ENCODE peak calls at places on chromosomes 5 and 9, in six cellular contexts. Y is left ventricle myocardium inferior; G is heart right ventricle; N is CD8-positive, alpha-beta T cell; P is body of pancreas; V is mammary epithelial cell. A is an unnamed sample.

GRCh38 chr5:97694091-97694490 is 511.0 kb upstream of the RIOK2 start:
- DNase-seq in P (no peak), V (no peak), Y (no peak), N (no peak), G (no peak), A (no peak)

GRCh38 chr5:80064124-80064523 is 29.0 kb downstream of the THBS4 start:
- DNase-seq in V (no peak), G (no peak), P (no peak), Y (no peak), N (no peak), A (no peak)

GRCh38 chr5:1325870-1326546 is 18.9 kb downstream of the CLPTM1L start:
- DNase-seq in N (no peak), P (no peak), V (no peak), G (no peak), Y (no peak), A (no peak)

GRCh38 chr9:110578896-110579752 is at the start of gene SVEP1:
- DNase-seq in N (no peak), V (peak; percentile 72), Y (peak; percentile 44), P (peak; percentile 28), G (peak; percentile 55), A (peak; percentile 73)

GRCh38 chr5:40284863-40285262 is 394.9 kb upstream of the PTGER4 start:
- DNase-seq in N (no peak), V (no peak), Y (no peak), P (no peak), G (no peak), A (no peak)

GRCh38 chr9:89471390-89471789 is 26.5 kb downstream of the SEMA4D start:
- DNase-seq in V (no peak), P (no peak), G (no peak), Y (no peak), N (no peak), A (no peak)

GRCh38 chr5:54455413-54456157 is at the start of gene HSPB3:
- DNase-seq in Y (peak; percentile 38), V (no peak), G (peak; percentile 34), P (no peak), N (no peak), A (peak; percentile 48)

GRCh38 chr5:139368613-139369012 is 14.5 kb downstream of the SLC23A1 start:
- DNase-seq in Y (no peak), P (no peak), N (no peak), G (no peak), V (no peak), A (no peak)

GRCh38 chr9:122780026-122780425 is 8.7 kb upstream of the OR5C1 start:
- DNase-seq in V (peak; percentile 34), Y (no peak), P (no peak), N (no peak), G (no peak), A (no peak)

GRCh38 chr5:135560858-135561257 is 17.9 kb downstream of the CXCL14 start:
- DNase-seq in Y (peak; percentile 66), G (peak; percentile 62), V (peak; percentile 55), P (peak; percentile 79), N (peak; percentile 28), A (peak; percentile 77)

GRCh38 chr5:169153405-169153804 is 147.5 kb downstream of the SLIT3 start:
- DNase-seq in P (no peak), Y (no peak), G (no peak), V (no peak), N (no peak), A (no peak)

GRCh38 chr5:138942066-138942465 is 66.9 kb upstream of the LRRTM2 start:
- DNase-seq in P (no peak), G (no peak), Y (no peak), N (no peak), V (no peak), A (no peak)

GRCh38 chr5:122259995-122260394 is 52.0 kb upstream of the SNCAIP start:
- DNase-seq in G (no peak), N (no peak), P (no peak), Y (no peak), V (peak; percentile 78), A (peak; percentile 75)

GRCh38 chr5:38265546-38266179 is 7.3 kb downstream of the EGFLAM start:
- DNase-seq in P (peak; percentile 63), N (peak; percentile 3), Y (peak; percentile 22), V (peak; percentile 29), G (peak; percentile 27), A (peak; percentile 65)

GRCh38 chr5:140118294-140118936 is 4.5 kb downstream of the PURA start:
- DNase-seq in N (no peak), P (no peak), G (no peak), V (no peak), Y (no peak), A (no peak)

GRCh38 chr9:105656131-105656921 is 5.9 kb upstream of the TAL2 start:
- DNase-seq in Y (peak; percentile 35), P (peak; percentile 35), V (peak; percentile 9), G (peak; percentile 48), N (no peak), A (no peak)

GRCh38 chr9:110753734-110754231 is 85.2 kb downstream of the MUSK start:
- DNase-seq in N (no peak), P (no peak), G (no peak), V (peak; percentile 56), Y (no peak), A (peak; percentile 86)

GRCh38 chr9:83920469-83920941 is 727 bp downstream of the KIF27 start:
- DNase-seq in G (no peak), Y (no peak), N (no peak), P (peak; percentile 75), V (peak; percentile 63), A (peak; percentile 50)

GRCh38 chr5:150062523-150062922 is 23.8 kb downstream of the CSF1R start:
- DNase-seq in V (no peak), P (no peak), Y (no peak), G (no peak), N (no peak), A (no peak)

GRCh38 chr9:68560131-68560844 is 19.6 kb upstream of the TMEM252 start:
- DNase-seq in P (peak; percentile 34), Y (peak; percentile 44), V (no peak), G (peak; percentile 39), N (peak; percentile 25), A (peak; percentile 29)

GRCh38 chr5:173451651-173452050 is 123.4 kb upstream of the STC2 start:
- DNase-seq in N (no peak), P (no peak), G (no peak), V (no peak), Y (no peak), A (peak; percentile 13)

GRCh38 chr9:101119206-101119819 is 90.8 kb downstream of the PLPPR1 start:
- DNase-seq in Y (peak; percentile 38), V (peak; percentile 41), G (peak; percentile 30), P (peak; percentile 68), N (no peak), A (peak; percentile 18)

GRCh38 chr5:171432076-171432475 is 12.6 kb downstream of the FGF18 start:
- DNase-seq in V (no peak), Y (no peak), G (no peak), N (no peak), P (no peak), A (no peak)

GRCh38 chr9:116112236-116112635 is 41.4 kb upstream of the PAPPA start:
- DNase-seq in V (peak; percentile 25), N (no peak), Y (no peak), P (no peak), G (no peak), A (peak; percentile 54)

GRCh38 chr5:36060516-36060885 is 6.2 kb downstream of the UGT3A2 start:
- DNase-seq in N (no peak), V (no peak), Y (no peak), P (no peak), G (no peak), A (no peak)

DNA sequence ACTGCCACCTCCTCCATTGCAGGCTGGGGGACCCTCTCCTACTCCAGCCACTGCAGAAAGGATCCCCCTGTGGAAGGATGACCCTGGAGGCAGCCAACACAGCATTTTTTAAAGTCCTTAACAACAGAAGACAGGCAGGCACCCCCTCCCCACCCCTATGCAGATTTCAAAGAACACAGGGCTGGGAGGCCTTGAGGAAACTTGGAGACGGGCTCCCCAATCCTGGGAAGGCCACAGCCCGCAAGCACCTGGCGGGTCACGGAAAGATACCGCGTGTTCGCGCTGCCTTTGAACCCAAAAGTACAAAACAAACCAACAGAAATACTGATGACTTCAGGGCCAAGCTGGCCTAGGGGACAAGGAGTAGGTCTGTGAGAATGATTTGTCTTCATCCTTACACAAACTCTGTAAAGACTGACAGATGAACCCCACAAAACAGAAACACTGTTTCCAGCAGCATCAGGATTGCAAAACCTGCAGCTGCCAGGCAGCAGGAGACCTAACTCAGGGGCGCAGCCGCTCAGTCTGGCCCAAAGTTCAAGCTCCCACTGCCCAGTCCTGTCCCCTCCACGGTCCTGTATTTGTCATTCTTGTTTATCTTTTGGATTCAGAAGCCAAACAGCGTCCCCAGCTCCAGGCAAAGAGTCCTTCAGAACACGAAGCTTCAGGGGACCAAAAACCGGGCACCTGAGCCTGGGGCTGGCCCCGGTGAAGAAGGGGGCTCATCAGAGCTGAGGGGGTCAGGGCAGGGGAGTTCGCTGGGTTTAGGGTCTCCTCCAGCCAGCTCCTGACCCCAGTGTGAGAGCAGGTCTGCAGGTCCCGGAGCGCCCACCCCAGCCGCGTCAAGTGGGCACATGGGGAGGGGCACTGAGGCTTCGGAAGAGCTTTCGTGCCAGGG is 13.6 kb downstream of the VAV2 start:
- DNase-seq in P (peak; percentile 87), G (no peak), Y (peak; percentile 2), V (no peak), N (no peak), A (no peak)
- H3K4me3 ChIP-seq in P (no peak overlapping the region), G (peak overlapping the region; percentile 39), Y (peak overlapping the region; percentile 56), V (no peak overlapping the region), N (no peak overlapping the region), A (no peak overlapping the region)

GRCh38 chr5:128644863-128645262 is 106.8 kb upstream of the FBN2 start:
- DNase-seq in V (no peak), P (no peak), G (no peak), Y (no peak), N (no peak), A (peak; percentile 63)
- H3K4me3 ChIP-seq in V (no peak overlapping the region), P (no peak overlapping the region), G (no peak overlapping the region), Y (no peak overlapping the region), N (no peak overlapping the region), A (peak overlapping the region; percentile 31)

GRCh38 chr9:136335296-136336155 is 8.2 kb downstream of the GPSM1 start:
- DNase-seq in N (no peak), V (no peak), G (no peak), P (no peak), Y (no peak), A (no peak)
- H3K4me3 ChIP-seq in N (no peak overlapping the region), V (no peak overlapping the region), G (no peak overlapping the region), P (no peak overlapping the region), Y (no peak overlapping the region), A (no peak overlapping the region)

GRCh38 chr9:129639034-129639630 is 2.8 kb downstream of the ASB6 start:
- DNase-seq in N (no peak), V (no peak), P (no peak), Y (no peak), G (no peak), A (no peak)
- H3K4me3 ChIP-seq in N (no peak overlapping the region), V (no peak overlapping the region), P (no peak overlapping the region), Y (no peak overlapping the region), G (no peak overlapping the region), A (no peak overlapping the region)

GRCh38 chr9:133960568-133961129 is 31.5 kb downstream of the VAV2 start:
- DNase-seq in V (no peak), P (peak; percentile 70), N (no peak), Y (no peak), G (no peak), A (peak; percentile 46)
- H3K4me3 ChIP-seq in V (no peak overlapping the region), P (no peak overlapping the region), N (no peak overlapping the region), Y (no peak overlapping the region), G (no peak overlapping the region), A (no peak overlapping the region)